ENCODE peak calls at places on chromosomes 2 and 18, in five cellular contexts. T is Caco-2, G is neural crest cell, O is Calu3, R is GM12865. K is an unnamed sample.

GRCh38 chr2:112642961-112643360 is 2.8 kb upstream of the SLC20A1 start:
- DNase-seq in T (no peak), G (no peak), O (no peak), R (no peak), K (no peak)

GRCh38 chr2:127219716-127220090 is 396 bp downstream of the CYP27C1 start:
- DNase-seq in T (no peak), G (peak), O (no peak), R (no peak), K (no peak)

GRCh38 chr2:915979-916378 is 34.7 kb upstream of the SNTG2 start:
- DNase-seq in T (no peak), G (no peak), O (no peak), R (no peak), K (no peak)

GRCh38 chr2:11398710-11399109 is 54.3 kb upstream of the ROCK2 start:
- DNase-seq in T (no peak), G (no peak), O (no peak), R (no peak), K (no peak)

GRCh38 chr18:67217551-67218166 is 298.9 kb downstream of the DSEL start:
- DNase-seq in T (no peak), G (peak), O (peak), R (peak), K (no peak)

GRCh38 chr2:136080114-136080513 is 37.8 kb downstream of the CXCR4 start:
- DNase-seq in T (no peak), G (no peak), O (no peak), R (no peak), K (no peak)

GRCh38 chr2:24253303-24253919 is 78.6 kb downstream of the FAM228A start:
- DNase-seq in T (no peak), G (no peak), O (no peak), R (no peak), K (no peak)

GRCh38 chr18:67551146-67551545 is 34.6 kb upstream of the DSEL start:
- DNase-seq in T (no peak), G (no peak), O (no peak), R (no peak), K (no peak)

GRCh38 chr2:67709835-67710234 is 312.7 kb downstream of the ETAA1 start:
- DNase-seq in T (no peak), G (no peak), O (no peak), R (no peak), K (no peak)

GRCh38 chr18:8264861-8265411 is 344.3 kb upstream of the RAB12 start:
- DNase-seq in T (no peak), G (no peak), O (no peak), R (no peak), K (no peak)

GRCh38 chr2:31413025-31413424 is 1.5 kb downstream of the XDH start:
- DNase-seq in T (no peak), G (no peak), O (no peak), R (no peak), K (no peak)

GRCh38 chr2:110166246-110166645 is 38.6 kb downstream of the NPHP1 start:
- DNase-seq in T (no peak), G (no peak), O (no peak), R (no peak), K (no peak)

GRCh38 chr18:35267809-35268208 is 22.2 kb downstream of the ZSCAN30 start:
- DNase-seq in T (peak), G (no peak), O (no peak), R (no peak), K (no peak)

GRCh38 chr2:196500686-196501431 is 138.7 kb upstream of the CCDC150 start:
- DNase-seq in T (no peak), G (no peak), O (no peak), R (no peak), K (no peak)

GRCh38 chr2:53028746-53029423 is 738.7 kb upstream of the CHAC2 start:
- DNase-seq in T (no peak), G (no peak), O (no peak), R (no peak), K (no peak)
- TF ChIP-seq CTCF in T (peak), G (no peak), O (no peak), R (no peak), K (no peak)

DNA sequence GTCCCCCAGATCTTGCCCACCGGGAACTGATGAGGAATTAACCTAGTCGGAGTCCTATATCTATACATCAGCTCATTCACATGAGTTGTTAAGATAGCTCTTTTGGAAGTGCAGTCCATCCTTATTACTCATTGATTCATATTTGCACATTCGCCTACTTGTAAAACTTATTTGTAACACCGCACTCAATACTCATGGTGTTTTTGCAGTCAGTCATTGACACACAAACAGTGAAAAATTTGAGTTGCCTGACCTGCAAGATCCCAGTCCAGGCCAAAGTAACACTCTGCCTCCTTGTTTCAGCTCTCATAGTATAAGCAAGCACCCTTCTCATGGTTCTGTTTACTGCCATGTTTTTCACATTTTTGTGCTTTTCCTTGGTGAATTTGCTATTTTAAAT is 180.6 kb downstream of the CTIF start:
- DNase-seq in T (no peak), G (no peak), O (no peak), R (no peak), K (no peak)
- TF ChIP-seq CTCF in T (no peak), G (no peak), O (no peak), R (no peak), K (no peak)

GRCh38 chr2:74501335-74502071 is 2.1 kb upstream of the LBX2 start:
- DNase-seq in T (no peak), G (no peak), O (no peak), R (no peak), K (no peak)

GRCh38 chr2:74504591-74504990 is 2.9 kb downstream of the PCGF1 start:
- DNase-seq in T (no peak), G (no peak), O (no peak), R (no peak), K (no peak)

GRCh38 chr2:74503506-74504475 is 3.7 kb downstream of the PCGF1 start:
- DNase-seq in T (no peak), G (no peak), O (no peak), R (no peak), K (no peak)

GRCh38 chr2:74502147-74502719 is 2.8 kb upstream of the LBX2 start:
- DNase-seq in T (peak), G (no peak), O (peak), R (no peak), K (no peak)

GRCh38 chr2:74502720-74503505 is 3.5 kb upstream of the LBX2 start:
- DNase-seq in T (peak), G (peak), O (peak), R (peak), K (peak)
- TF ChIP-seq CTCF in T (peak), G (peak), O (no peak), R (peak), K (peak)

DNA sequence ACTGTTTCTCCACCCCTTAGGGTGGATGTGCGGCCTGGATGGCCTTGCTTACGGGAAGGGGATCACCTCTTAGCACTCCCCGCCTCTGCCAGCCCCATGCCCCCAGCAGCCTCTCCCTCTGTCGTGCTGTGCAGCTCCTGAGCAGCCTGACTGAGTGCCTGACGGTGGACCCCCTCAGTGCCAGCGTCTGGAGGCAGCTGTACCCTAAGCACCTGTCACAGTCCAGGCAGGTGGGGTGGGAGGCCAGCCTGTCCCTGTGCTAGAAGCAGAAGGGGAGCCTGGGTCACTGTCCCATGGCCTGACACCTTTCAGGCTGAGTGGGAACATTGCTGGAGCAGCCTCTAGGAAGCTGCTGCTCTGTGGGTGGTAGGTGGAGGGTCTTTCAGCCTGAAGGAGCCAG is 5.2 kb downstream of the TMEM214 start:
- DNase-seq in T (no peak), G (no peak), O (no peak), R (no peak), K (no peak)
- TF ChIP-seq CTCF in T (no peak), G (no peak), O (no peak), R (no peak), K (no peak)

GRCh38 chr18:73897517-73897916 is 250.1 kb downstream of the FBXO15 start:
- DNase-seq in T (no peak), G (no peak), O (no peak), R (no peak), K (no peak)

GRCh38 chr18:73901589-73901988 is 246.0 kb downstream of the FBXO15 start:
- DNase-seq in T (no peak), G (no peak), O (no peak), R (no peak), K (no peak)

GRCh38 chr18:73895701-73896100 is 251.9 kb downstream of the FBXO15 start:
- DNase-seq in T (no peak), G (no peak), O (peak), R (no peak), K (no peak)

GRCh38 chr18:73896685-73897084 is 250.9 kb downstream of the FBXO15 start:
- DNase-seq in T (no peak), G (no peak), O (no peak), R (peak), K (no peak)

DNA sequence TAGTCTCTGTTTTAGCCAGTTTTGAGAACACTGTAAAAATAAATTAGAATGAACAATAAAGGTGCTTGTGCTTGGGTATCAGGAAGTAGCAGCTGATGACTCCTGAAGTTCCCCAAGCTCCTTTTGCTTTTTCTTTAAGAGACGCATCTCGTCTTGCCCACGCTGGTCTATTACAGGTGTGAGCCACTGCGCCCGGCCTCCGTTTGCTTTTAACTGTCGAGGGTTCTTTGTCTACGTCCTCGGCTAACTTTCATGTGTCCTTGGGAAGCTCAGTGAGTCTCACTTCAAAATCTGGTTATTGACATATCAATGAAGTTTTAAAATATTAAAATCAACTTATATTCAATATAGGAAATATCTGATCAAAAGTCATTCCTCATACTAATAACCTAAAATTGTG is 246.5 kb downstream of the FBXO15 start:
- DNase-seq in T (no peak), G (no peak), O (no peak), R (no peak), K (no peak)
- TF ChIP-seq CTCF in T (no peak), G (no peak), O (no peak), R (no peak), K (no peak)

GRCh38 chr2:15913146-15913545 is 27.2 kb upstream of the MYCN start:
- DNase-seq in T (no peak), G (no peak), O (no peak), R (peak), K (no peak)

GRCh38 chr2:15918761-15919356 is 21.5 kb upstream of the MYCN start:
- DNase-seq in T (peak), G (no peak), O (no peak), R (no peak), K (no peak)

GRCh38 chr2:15914981-15915380 is 25.4 kb upstream of the MYCN start:
- DNase-seq in T (no peak), G (no peak), O (no peak), R (no peak), K (no peak)

GRCh38 chr2:15919716-15920444 is 20.5 kb upstream of the MYCN start:
- DNase-seq in T (no peak), G (no peak), O (peak), R (no peak), K (no peak)

DNA sequence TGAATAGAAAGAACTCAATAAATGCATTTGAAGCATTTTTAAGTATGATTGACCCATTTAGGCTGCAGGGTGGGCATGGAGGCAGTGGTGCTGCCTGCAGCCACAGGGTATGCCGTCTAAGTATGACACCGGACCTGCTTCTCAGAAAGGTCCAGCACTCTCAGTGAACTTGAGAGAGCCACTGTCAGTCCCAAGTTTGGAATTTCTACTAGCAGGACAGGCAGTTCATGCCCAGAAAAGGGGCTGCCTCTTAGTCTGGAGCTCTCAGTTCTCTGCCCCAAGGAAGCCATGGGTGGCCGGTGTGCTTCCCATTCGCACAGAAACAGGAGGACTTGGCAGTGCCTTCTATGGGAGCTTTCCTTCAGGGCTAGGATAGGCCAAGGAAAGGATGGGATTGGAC is 24.0 kb upstream of the MYCN start:
- DNase-seq in T (no peak), G (no peak), O (no peak), R (no peak), K (no peak)
- TF ChIP-seq CTCF in T (no peak), G (no peak), O (no peak), R (no peak), K (no peak)

GRCh38 chr2:102342888-102343287 is 12.7 kb upstream of the IL18R1 start:
- DNase-seq in T (no peak), G (no peak), O (no peak), R (no peak), K (no peak)

GRCh38 chr2:102337481-102338386 is 17.9 kb upstream of the IL18R1 start:
- DNase-seq in T (no peak), G (no peak), O (no peak), R (no peak), K (no peak)

GRCh38 chr2:102337012-102337411 is 18.6 kb upstream of the IL18R1 start:
- DNase-seq in T (no peak), G (no peak), O (no peak), R (no peak), K (no peak)

GRCh38 chr2:102344397-102344796 is 11.2 kb upstream of the IL18R1 start:
- DNase-seq in T (no peak), G (no peak), O (no peak), R (no peak), K (no peak)

GRCh38 chr2:102340778-102341177 is 14.8 kb upstream of the IL18R1 start:
- DNase-seq in T (no peak), G (no peak), O (no peak), R (no peak), K (no peak)
- TF ChIP-seq CTCF in T (no peak), G (no peak), O (no peak), R (no peak), K (no peak)

GRCh38 chr2:64646007-64646880 is 7.5 kb downstream of the SERTAD2 start:
- DNase-seq in T (peak), G (peak), O (peak), R (peak), K (peak)
- TF ChIP-seq CTCF in T (peak), G (peak), O (peak), R (peak), K (peak)